ENCODE peak calls at places on chromosome 11, in four cellular contexts. D, V, M and K are unnamed samples.
A peak's percentile ranks its signal among the peaks of the same experiment; 100 is the strongest.

GRCh38 chr11:69153661-69154060 is 2.1 kb upstream of the SMIM38 start:
- DNase-seq in D (no peak), V (no peak), M (no peak), K (no peak)

GRCh38 chr11:65470433-65470832 is 28.4 kb upstream of the MALAT1 start:
- DNase-seq in D (no peak), V (no peak), M (no peak), K (no peak)

GRCh38 chr11:102360681-102361080 is 13.7 kb downstream of the BIRC2 start:
- DNase-seq in D (no peak), V (no peak), M (no peak), K (no peak)

GRCh38 chr11:88306785-88307184 is 30.8 kb downstream of the CTSC start:
- DNase-seq in D (no peak), V (no peak), M (no peak), K (no peak)

GRCh38 chr11:66768088-66768521 is 39.1 kb upstream of the SPTBN2 start:
- DNase-seq in D (peak; percentile 51), V (peak; percentile 56), M (no peak), K (no peak)

GRCh38 chr11:34178422-34178821 is 73.0 kb downstream of the NAT10 start:
- DNase-seq in D (no peak), V (no peak), M (no peak), K (no peak)

GRCh38 chr11:84685976-84686375 is 941.2 kb downstream of the DLG2 start:
- DNase-seq in D (no peak), V (no peak), M (no peak), K (no peak)

GRCh38 chr11:66115638-66116410 is 45.8 kb downstream of the PACS1 start:
- DNase-seq in D (no peak), V (peak; percentile 46), M (no peak), K (no peak)

GRCh38 chr11:117881217-117881616 is 4.8 kb upstream of the FXYD6 start:
- DNase-seq in D (no peak), V (no peak), M (no peak), K (no peak)

GRCh38 chr11:112634551-112634950 is 326.7 kb upstream of the NCAM1 start:
- DNase-seq in D (no peak), V (no peak), M (no peak), K (no peak)

GRCh38 chr11:133898031-133898769 is 52.9 kb upstream of the SPATA19 start:
- DNase-seq in D (no peak), V (no peak), M (no peak), K (peak; percentile 70)

GRCh38 chr11:40030867-40031266 is 1428.6 kb downstream of the LRRC4C start:
- DNase-seq in D (no peak), V (no peak), M (no peak), K (no peak)

GRCh38 chr11:102685769-102686168 is 19.8 kb downstream of the MMP27 start:
- DNase-seq in D (no peak), V (no peak), M (no peak), K (no peak)

GRCh38 chr11:78318733-78319132 is 98.9 kb downstream of the GAB2 start:
- DNase-seq in D (no peak), V (no peak), M (no peak), K (no peak)

GRCh38 chr11:70627219-70627618 is 228.9 kb downstream of the CTTN start:
- DNase-seq in D (peak; percentile 11), V (peak; percentile 50), M (no peak), K (no peak)

GRCh38 chr11:103877221-103877620 is 159.2 kb upstream of the DDI1 start:
- DNase-seq in D (peak; percentile 17), V (no peak), M (no peak), K (no peak)

GRCh38 chr11:59572091-59572490 is 43.5 kb downstream of the OSBP start:
- DNase-seq in D (no peak), V (no peak), M (no peak), K (no peak)

GRCh38 chr11:77779935-77780334 is 40.6 kb downstream of the RSF1 start:
- DNase-seq in D (peak; percentile 21), V (peak; percentile 29), M (no peak), K (no peak)

GRCh38 chr11:75600356-75600755 is 38.3 kb downstream of the SERPINH1 start:
- DNase-seq in D (no peak), V (no peak), M (no peak), K (no peak)

GRCh38 chr11:76005746-76006145 is 190.7 kb downstream of the UVRAG start:
- DNase-seq in D (peak; percentile 16), V (no peak), M (no peak), K (no peak)

GRCh38 chr11:70796601-70797000 is 398.3 kb downstream of the CTTN start:
- DNase-seq in D (peak; percentile 32), V (no peak), M (peak; percentile 34), K (peak; percentile 46)

GRCh38 chr11:5666396-5666780 is 18.5 kb downstream of the TRIM5 start:
- DNase-seq in D (no peak), V (no peak), M (no peak), K (no peak)

GRCh38 chr11:45778341-45778740 is 26.6 kb upstream of the SLC35C1 start:
- DNase-seq in D (no peak), V (no peak), M (no peak), K (no peak)

GRCh38 chr11:119481667-119482400 is 58.9 kb upstream of the THY1 start:
- DNase-seq in D (no peak), V (no peak), M (no peak), K (no peak)
- TF ChIP-seq HMGXB4 in D (no peak), V (no peak), M (no peak), K (peak; percentile 41)

GRCh38 chr11:23520226-23520960 is 660.1 kb upstream of the CCDC179 start:
- DNase-seq in D (no peak), V (no peak), M (no peak), K (no peak)
- TF ChIP-seq HMGXB4 in D (no peak), V (no peak), M (no peak), K (no peak)

GRCh38 chr11:2805388-2806057 is 80.1 kb downstream of the CDKN1C start:
- DNase-seq in D (no peak), V (no peak), M (no peak), K (peak; percentile 6)
- TF ChIP-seq HMGXB4 in D (no peak), V (no peak), M (no peak), K (no peak)

GRCh38 chr11:776459-777287 is 614 bp downstream of the GATD1 start:
- DNase-seq in D (no peak), V (no peak), M (peak; percentile 90), K (peak; percentile 73)
- TF ChIP-seq HMGXB4 in D (no peak), V (no peak), M (no peak), K (peak; percentile 6)

GRCh38 chr11:60970369-60970774 is 1.1 kb upstream of the CD6 start:
- DNase-seq in D (peak; percentile 38), V (peak; percentile 16), M (peak; percentile 70), K (peak; percentile 78)
- TF ChIP-seq HMGXB4 in D (no peak), V (no peak), M (no peak), K (no peak)

GRCh38 chr11:110429614-110430266 is at the start of gene FDX1:
- DNase-seq in D (peak; percentile 73), V (peak; percentile 71), M (peak; percentile 94), K (peak; percentile 88)
- TF ChIP-seq HMGXB4 in D (peak; percentile 30), V (peak; percentile 84), M (peak; percentile 82), K (peak; percentile 99)